ENCODE peak calls at places on chromosome 11, in eight cellular contexts. I is effector memory CD8-positive, alpha-beta T cell; D is AG09309; E is globus pallidus; F is activated T-cell treated with anti-CD3 and anti-CD28 coated beads for 48 hours; W is astrocyte of the spinal cord; X is activated naive CD4-positive, alpha-beta T cell; S is fibroblast of the conjunctiva. M is an unnamed sample.

GRCh38 chr11:132357811-132358572 is 987.6 kb downstream of the NTM start:
- DNase-seq in I (no peak), D (no peak), E (no peak), F (no peak), W (no peak), X (no peak), S (no peak), M (no peak)

GRCh38 chr11:84249344-84250135 is 963.4 kb upstream of the CCDC90B start:
- DNase-seq in I (no peak), D (no peak), E (no peak), F (no peak), W (peak), X (no peak), S (no peak), M (no peak)

GRCh38 chr11:65501005-65501529 is 2.2 kb downstream of the MALAT1 start:
- DNase-seq in I (no peak), D (no peak), E (peak), F (no peak), W (no peak), X (no peak), S (no peak), M (no peak)

GRCh38 chr11:70111269-70112016 is 33.3 kb downstream of the ANO1 start:
- DNase-seq in I (no peak), D (peak), E (no peak), F (no peak), W (peak), X (no peak), S (no peak), M (peak)

GRCh38 chr11:61923166-61924015 is 6.0 kb upstream of the RAB3IL1 start:
- DNase-seq in I (no peak), D (no peak), E (no peak), F (no peak), W (peak), X (no peak), S (peak), M (peak)

GRCh38 chr11:95256204-95256819 is 25.3 kb upstream of the SESN3 start:
- DNase-seq in I (no peak), D (no peak), E (peak), F (no peak), W (no peak), X (no peak), S (no peak), M (no peak)

GRCh38 chr11:115334932-115335788 is 169.1 kb downstream of the CADM1 start:
- DNase-seq in I (no peak), D (peak), E (peak), F (no peak), W (peak), X (no peak), S (no peak), M (no peak)

GRCh38 chr11:36790450-36790849 is 192.4 kb upstream of the RAG2 start:
- DNase-seq in I (no peak), D (no peak), E (no peak), F (no peak), W (no peak), X (no peak), S (no peak), M (no peak)

GRCh38 chr11:1234771-1235614 is 12.1 kb downstream of the MUC5B start:
- DNase-seq in I (no peak), D (no peak), E (no peak), F (no peak), W (no peak), X (no peak), S (no peak), M (no peak)

GRCh38 chr11:18773681-18774080 is 17.9 kb downstream of the PTPN5 start:
- DNase-seq in I (no peak), D (no peak), E (no peak), F (no peak), W (no peak), X (no peak), S (no peak), M (no peak)

GRCh38 chr11:34238966-34239365 is 118.8 kb downstream of the ABTB2 start:
- DNase-seq in I (no peak), D (no peak), E (no peak), F (no peak), W (no peak), X (no peak), S (no peak), M (no peak)

GRCh38 chr11:12888525-12889158 is 120.5 kb upstream of the RASSF10 start:
- DNase-seq in I (peak), D (peak), E (peak), F (peak), W (peak), X (peak), S (peak), M (peak)

GRCh38 chr11:65078786-65079342 is 5.0 kb downstream of the CDCA5 start:
- DNase-seq in I (no peak), D (no peak), E (no peak), F (no peak), W (no peak), X (no peak), S (no peak), M (no peak)

GRCh38 chr11:23767576-23767975 is 729.3 kb upstream of the LUZP2 start:
- DNase-seq in I (no peak), D (no peak), E (no peak), F (no peak), W (no peak), X (no peak), S (no peak), M (no peak)

GRCh38 chr11:8693010-8693551 is 10.5 kb downstream of the RPL27A start:
- DNase-seq in I (no peak), D (no peak), E (no peak), F (no peak), W (no peak), X (no peak), S (no peak), M (no peak)

GRCh38 chr11:127789887-127790286 is 789.3 kb upstream of the KIRREL3 start:
- DNase-seq in I (no peak), D (no peak), E (no peak), F (no peak), W (no peak), X (no peak), S (no peak), M (no peak)

GRCh38 chr11:102256251-102256650 is 61.0 kb upstream of the BIRC3 start:
- DNase-seq in I (no peak), D (no peak), E (no peak), F (no peak), W (peak), X (no peak), S (no peak), M (peak)